ENCODE peak calls at places on chromosomes 3 and 15, in ten cellular contexts. One of them, this sample, is unnamed.

GRCh38 chr15:48855501-48856440 is 22.2 kb upstream of the EID1 start:
- DNase-seq in aorta: no peak
- DNase-seq in RWPE2: no peak
- DNase-seq in tibial artery: no peak
- DNase-seq in uterus: peak; percentile 31
- DNase-seq in pancreas: no peak
- DNase-seq in astrocyte: peak; percentile 80
- DNase-seq in transverse colon: peak; percentile 40
- DNase-seq in CD8-positive, alpha-beta T cell: no peak
- DNase-seq in endothelial cell of umbilical vein: peak; percentile 61
- DNase-seq in this sample: no peak

GRCh38 chr15:65918936-65919335 is 49.6 kb downstream of the RAB11A start:
- DNase-seq in transverse colon: no peak
- DNase-seq in RWPE2: peak; percentile 38
- DNase-seq in astrocyte: no peak
- DNase-seq in endothelial cell of umbilical vein: no peak
- DNase-seq in CD8-positive, alpha-beta T cell: no peak
- DNase-seq in aorta: no peak
- DNase-seq in tibial artery: no peak
- DNase-seq in pancreas: no peak
- DNase-seq in uterus: no peak
- DNase-seq in this sample: no peak

GRCh38 chr15:40823572-40824343 is 4.8 kb downstream of the PPP1R14D start:
- DNase-seq in CD8-positive, alpha-beta T cell: no peak
- DNase-seq in aorta: no peak
- DNase-seq in tibial artery: no peak
- DNase-seq in pancreas: no peak
- DNase-seq in transverse colon: no peak
- DNase-seq in astrocyte: no peak
- DNase-seq in RWPE2: no peak
- DNase-seq in uterus: no peak
- DNase-seq in endothelial cell of umbilical vein: no peak
- DNase-seq in this sample: no peak

GRCh38 chr3:14042680-14043079 is 82.0 kb downstream of the CHCHD4 start:
- DNase-seq in tibial artery: no peak
- DNase-seq in aorta: no peak
- DNase-seq in pancreas: no peak
- DNase-seq in CD8-positive, alpha-beta T cell: no peak
- DNase-seq in uterus: no peak
- DNase-seq in astrocyte: peak; percentile 15
- DNase-seq in endothelial cell of umbilical vein: no peak
- DNase-seq in RWPE2: no peak
- DNase-seq in transverse colon: no peak
- DNase-seq in this sample: no peak

GRCh38 chr3:17032407-17033034 is 147.8 kb downstream of the PLCL2 start:
- DNase-seq in CD8-positive, alpha-beta T cell: no peak
- DNase-seq in RWPE2: no peak
- DNase-seq in tibial artery: no peak
- DNase-seq in endothelial cell of umbilical vein: peak; percentile 58
- DNase-seq in pancreas: no peak
- DNase-seq in uterus: no peak
- DNase-seq in transverse colon: no peak
- DNase-seq in astrocyte: peak; percentile 20
- DNase-seq in aorta: no peak
- DNase-seq in this sample: no peak

GRCh38 chr3:189862385-189863023 is 231.3 kb downstream of the TP63 start:
- DNase-seq in pancreas: no peak
- DNase-seq in RWPE2: no peak
- DNase-seq in tibial artery: no peak
- DNase-seq in CD8-positive, alpha-beta T cell: no peak
- DNase-seq in uterus: no peak
- DNase-seq in transverse colon: no peak
- DNase-seq in astrocyte: no peak
- DNase-seq in endothelial cell of umbilical vein: no peak
- DNase-seq in aorta: no peak
- DNase-seq in this sample: no peak

GRCh38 chr3:108251256-108251655 is 29.0 kb upstream of the IFT57 start:
- DNase-seq in RWPE2: no peak
- DNase-seq in astrocyte: no peak
- DNase-seq in endothelial cell of umbilical vein: no peak
- DNase-seq in CD8-positive, alpha-beta T cell: no peak
- DNase-seq in uterus: no peak
- DNase-seq in aorta: no peak
- DNase-seq in transverse colon: peak; percentile 27
- DNase-seq in tibial artery: no peak
- DNase-seq in pancreas: no peak
- DNase-seq in this sample: no peak

GRCh38 chr15:63029701-63030100 is 12.8 kb upstream of the TPM1 start:
- DNase-seq in aorta: no peak
- DNase-seq in transverse colon: no peak
- DNase-seq in RWPE2: no peak
- DNase-seq in endothelial cell of umbilical vein: no peak
- DNase-seq in pancreas: no peak
- DNase-seq in astrocyte: no peak
- DNase-seq in CD8-positive, alpha-beta T cell: no peak
- DNase-seq in tibial artery: no peak
- DNase-seq in uterus: no peak
- DNase-seq in this sample: no peak

GRCh38 chr15:30933293-30933692 is 29.6 kb downstream of the FAN1 start:
- DNase-seq in tibial artery: no peak
- DNase-seq in astrocyte: no peak
- DNase-seq in RWPE2: no peak
- DNase-seq in transverse colon: no peak
- DNase-seq in endothelial cell of umbilical vein: no peak
- DNase-seq in uterus: no peak
- DNase-seq in aorta: no peak
- DNase-seq in CD8-positive, alpha-beta T cell: no peak
- DNase-seq in pancreas: no peak
- DNase-seq in this sample: no peak

GRCh38 chr15:64251658-64252057 is 88.8 kb upstream of the PPIB start:
- DNase-seq in astrocyte: no peak
- DNase-seq in aorta: no peak
- DNase-seq in uterus: no peak
- DNase-seq in pancreas: no peak
- DNase-seq in RWPE2: no peak
- DNase-seq in endothelial cell of umbilical vein: no peak
- DNase-seq in tibial artery: no peak
- DNase-seq in transverse colon: no peak
- DNase-seq in CD8-positive, alpha-beta T cell: no peak
- DNase-seq in this sample: no peak

GRCh38 chr15:72722071-72722696 is 36.2 kb downstream of the BBS4 start:
- DNase-seq in aorta: peak; percentile 75
- DNase-seq in pancreas: no peak
- DNase-seq in uterus: peak; percentile 25
- DNase-seq in CD8-positive, alpha-beta T cell: peak; percentile 66
- DNase-seq in endothelial cell of umbilical vein: peak; percentile 66
- DNase-seq in astrocyte: peak; percentile 45
- DNase-seq in tibial artery: peak; percentile 54
- DNase-seq in RWPE2: no peak
- DNase-seq in transverse colon: peak; percentile 72
- DNase-seq in this sample: peak; percentile 61

GRCh38 chr3:126152458-126152857 is 27.9 kb downstream of the ALDH1L1 start:
- DNase-seq in pancreas: peak; percentile 39
- DNase-seq in uterus: no peak
- DNase-seq in astrocyte: no peak
- DNase-seq in endothelial cell of umbilical vein: no peak
- DNase-seq in RWPE2: peak; percentile 45
- DNase-seq in tibial artery: no peak
- DNase-seq in aorta: no peak
- DNase-seq in transverse colon: peak; percentile 3
- DNase-seq in CD8-positive, alpha-beta T cell: no peak
- DNase-seq in this sample: no peak

GRCh38 chr15:90648137-90649070 is 68.7 kb upstream of the BLM start:
- DNase-seq in endothelial cell of umbilical vein: peak; percentile 88
- DNase-seq in astrocyte: peak; percentile 78
- DNase-seq in transverse colon: peak; percentile 67
- DNase-seq in RWPE2: no peak
- DNase-seq in pancreas: no peak
- DNase-seq in aorta: peak; percentile 90
- DNase-seq in CD8-positive, alpha-beta T cell: peak; percentile 59
- DNase-seq in uterus: peak; percentile 79
- DNase-seq in tibial artery: peak; percentile 92
- DNase-seq in this sample: peak; percentile 74
- H3K27ac ChIP-seq in endothelial cell of umbilical vein: peak overlapping the region; percentile 97
- H3K27ac ChIP-seq in astrocyte: peak overlapping the region; percentile 44
- H3K27ac ChIP-seq in transverse colon: peak overlapping the region; percentile 72
- H3K27ac ChIP-seq in RWPE2: peak overlapping the region; percentile 11
- H3K27ac ChIP-seq in pancreas: peak overlapping the region; percentile 32
- H3K27ac ChIP-seq in aorta: no peak overlapping the region
- H3K27ac ChIP-seq in CD8-positive, alpha-beta T cell: no peak overlapping the region
- H3K27ac ChIP-seq in uterus: peak overlapping the region; percentile 82
- H3K27ac ChIP-seq in tibial artery: no peak overlapping the region
- H3K27ac ChIP-seq in this sample: peak overlapping the region; percentile 17

DNA sequence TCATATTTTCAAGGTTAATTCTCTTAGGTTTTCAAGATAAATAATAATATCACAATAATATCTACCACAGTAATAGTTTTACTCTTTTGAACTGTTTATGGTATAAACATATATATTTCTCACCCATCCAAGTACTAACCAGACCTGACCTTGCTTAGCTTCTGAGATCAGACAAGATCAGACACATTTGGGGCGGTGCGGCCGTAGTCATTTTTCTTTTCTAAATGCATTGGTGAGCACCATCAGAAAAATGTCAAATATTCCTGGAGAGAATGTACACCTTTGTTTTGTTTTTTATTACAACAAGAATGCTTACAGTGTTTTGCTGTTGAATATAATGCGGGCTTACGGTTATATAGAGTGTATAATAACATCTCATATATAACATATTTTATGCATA is 267.8 kb downstream of the ADAMTS17 start:
- DNase-seq in transverse colon: no peak
- DNase-seq in RWPE2: peak; percentile 67
- DNase-seq in pancreas: no peak
- DNase-seq in uterus: no peak
- DNase-seq in endothelial cell of umbilical vein: no peak
- DNase-seq in CD8-positive, alpha-beta T cell: no peak
- DNase-seq in astrocyte: no peak
- DNase-seq in aorta: no peak
- DNase-seq in tibial artery: no peak
- DNase-seq in this sample: no peak
- H3K27ac ChIP-seq in transverse colon: no peak overlapping the region
- H3K27ac ChIP-seq in RWPE2: peak overlapping the region; percentile 53
- H3K27ac ChIP-seq in pancreas: no peak overlapping the region
- H3K27ac ChIP-seq in uterus: no peak overlapping the region
- H3K27ac ChIP-seq in endothelial cell of umbilical vein: no peak overlapping the region
- H3K27ac ChIP-seq in CD8-positive, alpha-beta T cell: no peak overlapping the region
- H3K27ac ChIP-seq in astrocyte: no peak overlapping the region
- H3K27ac ChIP-seq in aorta: no peak overlapping the region
- H3K27ac ChIP-seq in tibial artery: no peak overlapping the region
- H3K27ac ChIP-seq in this sample: no peak overlapping the region

GRCh38 chr3:69791111-69791510 is 51.8 kb downstream of the MITF start:
- DNase-seq in aorta: peak; percentile 82
- DNase-seq in RWPE2: no peak
- DNase-seq in CD8-positive, alpha-beta T cell: no peak
- DNase-seq in endothelial cell of umbilical vein: no peak
- DNase-seq in astrocyte: peak; percentile 72
- DNase-seq in uterus: peak; percentile 84
- DNase-seq in transverse colon: peak; percentile 48
- DNase-seq in pancreas: no peak
- DNase-seq in tibial artery: peak; percentile 87
- DNase-seq in this sample: peak; percentile 80

GRCh38 chr3:69787436-69788168 is 48.3 kb downstream of the MITF start:
- DNase-seq in endothelial cell of umbilical vein: peak; percentile 75
- DNase-seq in transverse colon: no peak
- DNase-seq in CD8-positive, alpha-beta T cell: no peak
- DNase-seq in aorta: no peak
- DNase-seq in RWPE2: no peak
- DNase-seq in tibial artery: no peak
- DNase-seq in uterus: no peak
- DNase-seq in pancreas: no peak
- DNase-seq in astrocyte: peak; percentile 85
- DNase-seq in this sample: no peak

GRCh38 chr3:69785769-69786311 is 46.6 kb downstream of the MITF start:
- DNase-seq in aorta: no peak
- DNase-seq in endothelial cell of umbilical vein: no peak
- DNase-seq in transverse colon: no peak
- DNase-seq in astrocyte: no peak
- DNase-seq in uterus: no peak
- DNase-seq in pancreas: no peak
- DNase-seq in RWPE2: no peak
- DNase-seq in CD8-positive, alpha-beta T cell: no peak
- DNase-seq in tibial artery: no peak
- DNase-seq in this sample: no peak

GRCh38 chr3:69784854-69785523 is 45.7 kb downstream of the MITF start:
- DNase-seq in aorta: peak; percentile 82
- DNase-seq in uterus: peak; percentile 60
- DNase-seq in endothelial cell of umbilical vein: peak; percentile 41
- DNase-seq in RWPE2: no peak
- DNase-seq in pancreas: no peak
- DNase-seq in astrocyte: peak; percentile 85
- DNase-seq in tibial artery: peak; percentile 65
- DNase-seq in transverse colon: peak; percentile 21
- DNase-seq in CD8-positive, alpha-beta T cell: no peak
- DNase-seq in this sample: peak; percentile 79

DNA sequence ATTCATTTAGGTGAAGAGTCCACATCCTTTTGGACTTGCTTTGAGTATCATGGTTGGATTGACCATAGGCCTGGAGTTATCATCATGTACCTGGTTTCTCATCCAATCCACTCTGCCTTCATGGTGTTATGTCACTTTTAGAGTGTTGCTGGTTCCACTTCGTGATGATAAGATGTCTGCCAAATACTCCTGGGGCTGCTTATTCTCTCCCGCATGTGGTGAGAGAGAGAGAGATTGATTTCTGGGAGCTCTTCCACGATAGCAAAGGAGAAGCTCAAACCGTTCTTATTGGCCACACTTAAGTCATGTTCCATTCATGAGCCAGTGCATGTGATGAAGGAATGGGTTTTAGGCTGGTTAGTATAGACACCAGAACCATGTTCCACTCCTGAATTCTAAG is 47.6 kb downstream of the MITF start:
- DNase-seq in pancreas: no peak
- DNase-seq in aorta: no peak
- DNase-seq in uterus: no peak
- DNase-seq in CD8-positive, alpha-beta T cell: no peak
- DNase-seq in transverse colon: no peak
- DNase-seq in astrocyte: peak; percentile 30
- DNase-seq in endothelial cell of umbilical vein: no peak
- DNase-seq in RWPE2: no peak
- DNase-seq in tibial artery: no peak
- DNase-seq in this sample: no peak
- H3K27ac ChIP-seq in pancreas: peak overlapping the region; percentile 36
- H3K27ac ChIP-seq in aorta: peak overlapping the region; percentile 36
- H3K27ac ChIP-seq in uterus: peak overlapping the region; percentile 85
- H3K27ac ChIP-seq in CD8-positive, alpha-beta T cell: no peak overlapping the region
- H3K27ac ChIP-seq in transverse colon: peak overlapping the region; percentile 70
- H3K27ac ChIP-seq in astrocyte: peak overlapping the region; percentile 49
- H3K27ac ChIP-seq in endothelial cell of umbilical vein: peak overlapping the region; percentile 75
- H3K27ac ChIP-seq in RWPE2: peak overlapping the region; percentile 56
- H3K27ac ChIP-seq in tibial artery: no peak overlapping the region
- H3K27ac ChIP-seq in this sample: peak overlapping the region; percentile 47

DNA sequence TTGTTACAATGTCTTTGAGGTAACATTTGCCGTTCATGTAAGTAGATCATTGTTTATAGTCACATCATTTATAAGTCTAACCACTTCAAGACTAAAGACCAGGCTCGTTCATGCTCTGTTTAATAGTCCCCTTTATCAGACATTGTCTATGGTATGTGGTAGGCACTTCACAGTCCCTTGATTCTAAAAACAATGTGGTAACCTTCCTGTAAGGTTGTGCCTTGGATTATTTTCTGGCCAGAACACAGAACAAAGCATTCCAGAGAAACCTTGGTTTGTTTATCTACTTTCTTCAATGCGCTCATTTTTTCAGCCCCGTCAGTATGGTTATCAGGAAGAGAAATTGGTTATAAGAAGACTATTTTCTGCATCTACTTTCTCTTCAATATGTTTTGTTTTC is 16.3 kb upstream of the ST3GAL6 start:
- DNase-seq in endothelial cell of umbilical vein: peak; percentile 86
- DNase-seq in uterus: no peak
- DNase-seq in astrocyte: peak; percentile 49
- DNase-seq in CD8-positive, alpha-beta T cell: no peak
- DNase-seq in RWPE2: no peak
- DNase-seq in aorta: no peak
- DNase-seq in transverse colon: no peak
- DNase-seq in pancreas: no peak
- DNase-seq in tibial artery: no peak
- DNase-seq in this sample: no peak
- H3K27ac ChIP-seq in endothelial cell of umbilical vein: peak overlapping the region; percentile 44
- H3K27ac ChIP-seq in uterus: no peak overlapping the region
- H3K27ac ChIP-seq in astrocyte: no peak overlapping the region
- H3K27ac ChIP-seq in CD8-positive, alpha-beta T cell: no peak overlapping the region
- H3K27ac ChIP-seq in RWPE2: no peak overlapping the region
- H3K27ac ChIP-seq in aorta: no peak overlapping the region
- H3K27ac ChIP-seq in transverse colon: no peak overlapping the region
- H3K27ac ChIP-seq in pancreas: no peak overlapping the region
- H3K27ac ChIP-seq in tibial artery: no peak overlapping the region
- H3K27ac ChIP-seq in this sample: no peak overlapping the region